ENCODE peak calls at places on chromosome 12, in eight cellular contexts. Q is CD4-positive, alpha-beta memory T cell; R is sigmoid colon; B is astrocyte; M is caudate nucleus; S is HCT116; I is AG04450; K is colonic mucosa. C is an unnamed sample.

GRCh38 chr12:31590730-31591307 is at the start of gene DENND5B:
- DNase-seq in R (peak; percentile 89), K (peak; percentile 67), B (peak; percentile 40), S (no peak), Q (peak; percentile 5), M (peak; percentile 81), I (no peak), C (peak; percentile 86)

GRCh38 chr12:105427883-105428282 is 97.4 kb downstream of the C12orf75 start:
- DNase-seq in M (no peak), R (no peak), Q (no peak), B (peak; percentile 34), K (no peak), I (no peak), S (no peak), C (no peak)

GRCh38 chr12:51721281-51721940 is 127.1 kb downstream of the FIGNL2 start:
- DNase-seq in S (no peak), B (peak; percentile 29), M (peak; percentile 27), R (peak; percentile 70), I (no peak), K (no peak), Q (peak; percentile 13), C (peak; percentile 2)

GRCh38 chr12:57242329-57242690 is 8.7 kb downstream of the STAC3 start:
- DNase-seq in R (peak; percentile 71), I (no peak), B (no peak), S (no peak), Q (no peak), K (no peak), M (no peak), C (no peak)

GRCh38 chr12:80670214-80670613 is 37.2 kb upstream of the MYF6 start:
- DNase-seq in Q (no peak), I (no peak), B (no peak), R (no peak), S (no peak), K (no peak), M (no peak), C (no peak)

GRCh38 chr12:69036533-69036932 is 103.6 kb upstream of the CPM start:
- DNase-seq in R (no peak), I (no peak), Q (no peak), B (no peak), M (no peak), K (no peak), S (no peak), C (no peak)

GRCh38 chr12:121441555-121441954 is 41.6 kb downstream of the RNF34 start:
- DNase-seq in M (no peak), K (peak; percentile 43), I (no peak), Q (no peak), S (no peak), B (no peak), R (peak; percentile 61), C (no peak)

GRCh38 chr12:83958997-83959396 is 953.6 kb downstream of the SLC6A15 start:
- DNase-seq in B (no peak), R (no peak), I (no peak), M (no peak), S (no peak), Q (no peak), K (no peak), C (no peak)

GRCh38 chr12:89862511-89863331 is 154.1 kb upstream of the ATP2B1 start:
- DNase-seq in B (no peak), K (peak; percentile 33), R (no peak), M (peak; percentile 19), S (no peak), I (no peak), Q (peak; percentile 75), C (no peak)

GRCh38 chr12:53596920-53597363 is 29.2 kb downstream of the ATF7 start:
- DNase-seq in K (no peak), B (peak; percentile 67), R (no peak), M (no peak), I (no peak), Q (no peak), S (no peak), C (no peak)

GRCh38 chr12:129964826-129965457 is 61.1 kb upstream of the TMEM132D start:
- DNase-seq in B (no peak), S (no peak), R (no peak), M (no peak), I (no peak), Q (no peak), K (no peak), C (no peak)

GRCh38 chr12:26614217-26614616 is 218.8 kb downstream of the ITPR2 start:
- DNase-seq in I (no peak), M (peak; percentile 56), S (peak; percentile 8), B (no peak), K (peak; percentile 25), R (no peak), Q (no peak), C (no peak)

GRCh38 chr12:3553681-3554546 is 62.9 kb downstream of the PRMT8 start:
- DNase-seq in I (no peak), Q (no peak), M (no peak), S (no peak), R (no peak), B (no peak), K (no peak), C (no peak)

GRCh38 chr12:75820848-75821578 is 210.6 kb downstream of the PHLDA1 start:
- DNase-seq in R (peak; percentile 81), Q (no peak), B (peak; percentile 95), K (peak; percentile 35), S (no peak), M (no peak), I (peak; percentile 93), C (no peak)

GRCh38 chr12:26192142-26192541 is 3.2 kb upstream of the SSPN start:
- DNase-seq in Q (no peak), I (no peak), M (no peak), K (no peak), S (no peak), R (no peak), B (no peak), C (no peak)

GRCh38 chr12:39402922-39403321 is 40.0 kb downstream of the KIF21A start:
- DNase-seq in I (no peak), B (no peak), M (no peak), Q (no peak), S (no peak), R (no peak), K (no peak), C (no peak)

DNA sequence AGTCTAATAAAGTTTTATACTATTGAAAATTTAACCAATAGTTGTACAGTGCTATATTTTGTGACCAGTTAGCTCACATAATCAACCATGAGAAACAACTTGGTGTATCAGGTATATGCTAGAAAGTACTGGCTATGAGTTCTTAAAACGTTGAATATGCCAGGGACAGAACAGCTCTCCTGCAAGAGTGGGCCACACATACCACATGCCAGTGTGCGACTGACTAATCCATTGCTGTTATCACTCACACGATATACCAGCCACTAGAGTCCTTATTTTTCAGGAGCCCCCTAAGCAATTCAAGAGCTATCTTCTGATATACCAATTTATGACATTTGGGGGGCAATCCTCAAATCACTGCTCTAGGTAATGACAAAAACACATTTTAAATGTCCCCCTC is 9.5 kb downstream of the PKP2 start:
- DNase-seq in R (no peak), M (no peak), K (no peak), I (no peak), Q (no peak), B (no peak), S (no peak), C (no peak)
- H3K27ac ChIP-seq in R (no peak overlapping the region), M (no peak overlapping the region), K (no peak overlapping the region), I (no peak overlapping the region), Q (no peak overlapping the region), B (no peak overlapping the region), S (no peak overlapping the region), C (no peak overlapping the region)

DNA sequence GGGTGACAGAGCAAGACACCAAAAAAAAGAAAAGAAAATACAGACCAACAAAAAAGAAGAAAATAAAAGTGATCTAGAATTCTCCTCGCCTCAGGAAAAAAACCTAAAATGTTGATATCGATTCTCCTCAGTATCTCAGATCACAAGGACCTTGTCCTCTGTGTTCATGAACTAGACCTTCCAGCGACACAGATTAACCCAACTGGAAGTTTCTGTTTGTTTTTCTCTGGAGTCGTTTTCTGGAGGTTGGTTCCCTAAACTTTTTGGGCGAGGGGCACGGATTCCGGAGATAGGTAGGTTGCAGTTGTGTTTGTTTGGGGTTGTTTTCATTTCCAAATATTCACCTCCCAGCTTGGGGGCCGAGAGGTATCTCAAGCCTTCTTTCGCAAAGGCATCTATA is 559 bp upstream of the RFC5 start:
- DNase-seq in R (no peak), I (no peak), K (no peak), Q (no peak), B (no peak), S (no peak), M (no peak), C (no peak)
- H3K27ac ChIP-seq in R (peak overlapping the region; percentile 24), I (no peak overlapping the region), K (no peak overlapping the region), Q (no peak overlapping the region), B (peak overlapping the region; percentile 34), S (peak overlapping the region; percentile 39), M (peak overlapping the region; percentile 1), C (no peak overlapping the region)

DNA sequence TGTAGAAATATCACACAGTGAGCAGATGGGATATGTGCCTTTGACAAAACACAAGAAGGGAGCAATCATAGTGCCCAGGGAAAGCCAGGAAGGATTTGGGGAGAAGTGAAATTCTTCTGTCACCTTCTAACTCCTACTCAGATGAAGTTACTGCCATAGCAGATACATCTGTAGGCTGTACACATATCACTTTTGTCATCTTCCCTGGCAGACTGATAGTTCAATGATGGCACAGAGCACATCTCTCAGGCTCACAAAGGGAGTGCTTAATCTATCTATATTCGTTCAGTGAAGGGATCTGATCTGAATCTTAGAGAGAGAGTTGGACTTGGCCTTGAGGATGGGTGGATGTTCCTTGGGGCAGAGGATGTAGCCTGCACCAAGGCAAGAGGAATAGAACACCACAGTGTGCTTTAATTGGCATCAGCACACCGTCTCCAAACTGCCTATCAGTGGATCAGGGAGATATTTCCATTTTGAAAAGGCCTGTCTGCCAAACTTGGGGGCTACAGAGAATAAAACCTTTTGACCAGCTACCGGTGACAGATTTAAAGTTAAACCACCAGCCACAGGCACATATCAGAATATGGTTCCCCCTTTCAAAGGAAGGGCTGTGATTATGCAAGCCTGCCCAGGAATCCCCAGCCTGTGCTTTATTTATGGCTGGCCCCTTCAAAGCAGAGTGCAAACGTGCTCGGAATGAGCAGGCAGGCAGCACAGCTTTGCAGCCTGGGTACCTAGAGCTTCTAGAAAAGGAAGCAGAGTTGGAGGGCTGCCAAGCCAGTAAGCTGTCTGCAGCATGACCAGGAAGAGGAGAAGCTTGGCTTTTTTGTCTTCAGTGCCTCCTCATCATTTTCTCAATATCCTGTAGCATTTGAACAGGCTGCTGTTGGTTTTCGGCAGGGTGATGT is 165.5 kb upstream of the DYRK2 start:
- DNase-seq in K (peak; percentile 65), S (no peak), M (peak; percentile 48), B (peak; percentile 55), Q (peak; percentile 85), I (peak; percentile 1), R (peak; percentile 91), C (peak; percentile 31)
- H3K27ac ChIP-seq in K (no peak overlapping the region), S (no peak overlapping the region), M (no peak overlapping the region), B (no peak overlapping the region), Q (peak overlapping the region; percentile 36), I (no peak overlapping the region), R (peak overlapping the region; percentile 49), C (no peak overlapping the region)

DNA sequence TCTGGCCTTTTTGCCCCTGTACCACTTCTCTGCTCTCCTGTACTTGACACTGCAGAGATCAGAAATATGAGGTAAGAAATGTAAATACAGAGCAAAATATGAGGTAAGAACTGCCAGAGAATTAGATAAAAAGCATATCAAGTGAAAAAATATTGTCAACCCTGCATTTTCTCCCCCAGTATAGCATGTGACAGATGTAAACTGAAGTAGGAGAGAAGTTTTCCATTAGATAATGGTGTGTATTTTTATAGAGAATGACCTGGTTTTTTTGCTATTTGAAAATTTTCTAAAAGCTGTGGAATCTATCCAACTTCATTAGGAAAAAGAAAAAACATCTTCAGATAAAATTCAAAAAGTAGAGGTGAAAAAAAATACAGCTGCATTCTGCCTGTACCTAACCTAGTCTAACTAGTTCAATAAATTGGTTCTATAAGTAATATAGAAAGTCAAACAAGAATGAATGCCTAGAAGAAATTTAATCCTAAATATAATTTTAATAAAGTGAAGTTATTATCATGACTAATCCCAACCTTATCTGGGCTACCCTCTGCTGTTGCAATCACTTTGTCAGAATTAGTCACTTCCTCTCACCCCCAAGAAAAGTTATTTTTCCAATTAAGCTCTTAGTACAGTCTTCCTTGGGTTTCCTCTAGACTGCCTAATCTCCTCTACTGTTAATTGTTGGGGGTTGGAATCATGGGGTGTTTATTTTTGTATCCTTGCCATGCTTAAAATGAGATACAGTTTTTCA is 210.0 kb downstream of the RASSF9 start:
- DNase-seq in R (no peak), B (peak; percentile 88), Q (no peak), M (no peak), K (no peak), I (peak; percentile 27), S (peak; percentile 52), C (no peak)
- H3K27ac ChIP-seq in R (no peak overlapping the region), B (peak overlapping the region; percentile 76), Q (no peak overlapping the region), M (no peak overlapping the region), K (no peak overlapping the region), I (no peak overlapping the region), S (no peak overlapping the region), C (no peak overlapping the region)

C was measured in substantia nigra.